ENCODE peak calls at places on chromosomes 12 and 14, in seven cellular contexts. Q is C1 segment of cervical spinal cord, M is posterior vena cava, D is Right ventricle myocardium inferior, A is heart left ventricle, N is PC-9, J is NCI-H748 treated with DMSO at 0.1 percent for 48 hours. V is an unnamed sample.

GRCh38 chr12:50151047-50151687 is 16.0 kb downstream of the CERS5 start:
- DNase-seq in Q (no peak), N (no peak), J (no peak), A (no peak), D (no peak), M (no peak), V (no peak)

GRCh38 chr14:73494593-73494992 is 3.9 kb downstream of the RIOX1 start:
- DNase-seq in Q (no peak), N (no peak), D (no peak), J (no peak), M (peak; percentile 19), A (no peak), V (no peak)

GRCh38 chr14:63266106-63266505 is 52.6 kb downstream of the GPHB5 start:
- DNase-seq in A (no peak), N (peak; percentile 37), J (no peak), M (no peak), D (no peak), Q (no peak), V (peak; percentile 66)

GRCh38 chr14:88194531-88194930 is 128.5 kb downstream of the KCNK10 start:
- DNase-seq in J (no peak), Q (no peak), M (no peak), A (no peak), D (no peak), N (no peak), V (no peak)

GRCh38 chr14:26319139-26319864 is 278.5 kb downstream of the NOVA1 start:
- DNase-seq in A (no peak), J (peak; percentile 93), N (no peak), M (no peak), Q (no peak), D (no peak), V (no peak)

GRCh38 chr14:104104006-104104901 is 18.8 kb downstream of the ASPG start:
- DNase-seq in D (peak; percentile 55), Q (no peak), J (no peak), M (peak; percentile 72), A (peak; percentile 22), N (no peak), V (no peak)

GRCh38 chr12:12560587-12561304 is 1.9 kb downstream of the DUSP16 start:
- DNase-seq in M (no peak), J (peak; percentile 27), Q (no peak), N (peak; percentile 84), D (no peak), A (no peak), V (no peak)

GRCh38 chr12:38386238-38386985 is 69.8 kb downstream of the ALG10B start:
- DNase-seq in Q (no peak), M (no peak), A (no peak), D (no peak), N (peak; percentile 62), J (no peak), V (peak; percentile 36)

GRCh38 chr14:100323121-100323941 is at the start of gene SLC25A47:
- DNase-seq in Q (no peak), A (peak; percentile 15), N (no peak), J (no peak), D (no peak), M (no peak), V (no peak)

GRCh38 chr12:40870981-40871380 is 178.7 kb downstream of the CNTN1 start:
- DNase-seq in N (no peak), M (no peak), D (no peak), J (no peak), Q (no peak), A (no peak), V (no peak)

GRCh38 chr14:61330511-61330910 is 9.1 kb downstream of the PRKCH start:
- DNase-seq in N (no peak), A (no peak), D (no peak), Q (no peak), J (no peak), M (no peak), V (no peak)

GRCh38 chr12:612293-612692 is 51.0 kb downstream of the NINJ2 start:
- DNase-seq in M (peak; percentile 12), A (no peak), N (no peak), Q (no peak), J (no peak), D (no peak), V (no peak)

GRCh38 chr12:108526482-108527234 is 11.6 kb downstream of the FICD start:
- DNase-seq in M (no peak), A (no peak), D (no peak), J (no peak), Q (no peak), N (no peak), V (no peak)

GRCh38 chr12:58915634-58916033 is 4.7 kb downstream of the LRIG3 start:
- DNase-seq in M (no peak), A (peak; percentile 59), D (no peak), Q (no peak), N (no peak), J (peak; percentile 82), V (no peak)

GRCh38 chr14:82084813-82085212 is 551.2 kb upstream of the SEL1L start:
- DNase-seq in J (no peak), M (no peak), A (no peak), D (no peak), N (no peak), Q (no peak), V (no peak)

GRCh38 chr12:47833591-47834012 is 13.9 kb upstream of the HDAC7 start:
- DNase-seq in Q (no peak), A (no peak), D (no peak), N (no peak), M (no peak), J (no peak), V (no peak)

GRCh38 chr14:59771577-59771976 is 99.0 kb downstream of the RTN1 start:
- DNase-seq in Q (no peak), J (peak; percentile 92), A (no peak), D (no peak), N (no peak), M (no peak), V (no peak)

GRCh38 chr12:20142956-20143355 is 225.4 kb upstream of the PDE3A start:
- DNase-seq in D (no peak), J (no peak), Q (no peak), A (no peak), N (no peak), M (no peak), V (no peak)

GRCh38 chr14:52961060-52961639 is 10.3 kb upstream of the FERMT2 start:
- DNase-seq in Q (no peak), D (no peak), M (no peak), N (peak; percentile 70), J (peak; percentile 69), A (peak; percentile 47), V (peak; percentile 10)

GRCh38 chr12:55720071-55720564 is at the start of gene RDH5:
- DNase-seq in N (no peak), D (no peak), A (peak; percentile 80), M (peak; percentile 91), J (no peak), Q (peak; percentile 41), V (no peak)

GRCh38 chr12:131114942-131115584 is 161.4 kb downstream of the ADGRD1 start:
- DNase-seq in A (no peak), Q (no peak), M (peak; percentile 66), J (no peak), N (no peak), D (peak; percentile 51), V (no peak)

GRCh38 chr12:51323317-51323960 is 535 bp downstream of the BIN2 start:
- DNase-seq in Q (no peak), A (no peak), N (no peak), J (no peak), D (no peak), M (no peak), V (no peak)

GRCh38 chr12:51528852-51529545 is 62.0 kb upstream of the SCN8A start:
- DNase-seq in Q (no peak), J (no peak), A (no peak), D (no peak), N (no peak), M (no peak), V (no peak)

GRCh38 chr14:42013560-42013959 is 406.9 kb downstream of the LRFN5 start:
- DNase-seq in A (no peak), M (no peak), D (no peak), N (no peak), J (no peak), Q (no peak), V (no peak)

GRCh38 chr14:73426877-73427276 is 31.5 kb downstream of the NUMB start:
- DNase-seq in N (no peak), A (no peak), Q (no peak), D (no peak), M (no peak), J (no peak), V (no peak)

GRCh38 chr12:12379831-12380730 is 23.2 kb downstream of the BORCS5 start:
- DNase-seq in D (no peak), A (no peak), N (no peak), M (no peak), J (no peak), Q (no peak), V (no peak)

GRCh38 chr14:24430143-24430681 is 458 bp downstream of the KHNYN start:
- DNase-seq in D (peak; percentile 89), N (no peak), J (no peak), Q (peak; percentile 75), M (peak; percentile 95), A (peak; percentile 93), V (no peak)

GRCh38 chr12:91381309-91381804 is 198.7 kb upstream of the DCN start:
- DNase-seq in D (no peak), A (peak; percentile 62), Q (peak; percentile 73), J (peak; percentile 88), N (no peak), M (no peak), V (peak; percentile 48)

V was measured in epithelial cell of prostate.